ENCODE peak calls at places on chromosomes 2 and 18, in four cellular contexts. One of them, this sample, is unnamed.

GRCh38 chr2:19865151-19865550 is 36.6 kb downstream of the TTC32 start:
- DNase-seq in mesenteric fat pad: no peak
- DNase-seq in A549: no peak
- DNase-seq in NCI-H1105: no peak
- DNase-seq in this sample: no peak

GRCh38 chr18:76378526-76379215 is 116.4 kb downstream of the ZNF516 start:
- DNase-seq in mesenteric fat pad: peak; percentile 75
- DNase-seq in A549: no peak
- DNase-seq in NCI-H1105: no peak
- DNase-seq in this sample: no peak

GRCh38 chr2:232525796-232526195 is at the start of gene CHRND:
- DNase-seq in mesenteric fat pad: no peak
- DNase-seq in A549: no peak
- DNase-seq in NCI-H1105: no peak
- DNase-seq in this sample: no peak

GRCh38 chr2:16212321-16212720 is 272.0 kb downstream of the MYCN start:
- DNase-seq in mesenteric fat pad: no peak
- DNase-seq in A549: no peak
- DNase-seq in NCI-H1105: no peak
- DNase-seq in this sample: no peak

GRCh38 chr18:48766025-48766424 is 184.7 kb downstream of the SMAD7 start:
- DNase-seq in mesenteric fat pad: no peak
- DNase-seq in A549: no peak
- DNase-seq in NCI-H1105: no peak
- DNase-seq in this sample: no peak

GRCh38 chr2:121689356-121689755 is 40.1 kb upstream of the CLASP1 start:
- DNase-seq in mesenteric fat pad: no peak
- DNase-seq in A549: peak; percentile 57
- DNase-seq in NCI-H1105: no peak
- DNase-seq in this sample: no peak

GRCh38 chr2:121529439-121530209 is 1.1 kb upstream of the RNU4ATAC start:
- DNase-seq in mesenteric fat pad: no peak
- DNase-seq in A549: no peak
- DNase-seq in NCI-H1105: peak; percentile 62
- DNase-seq in this sample: no peak

GRCh38 chr18:68445668-68446426 is 269.1 kb downstream of the TMX3 start:
- DNase-seq in mesenteric fat pad: no peak
- DNase-seq in A549: no peak
- DNase-seq in NCI-H1105: no peak
- DNase-seq in this sample: no peak

GRCh38 chr2:219286436-219287115 is 7.4 kb downstream of the DNAJB2 start:
- DNase-seq in mesenteric fat pad: no peak
- DNase-seq in A549: no peak
- DNase-seq in NCI-H1105: no peak
- DNase-seq in this sample: no peak

GRCh38 chr2:216590780-216591179 is 42.4 kb upstream of the IGFBP2 start:
- DNase-seq in mesenteric fat pad: no peak
- DNase-seq in A549: peak; percentile 11
- DNase-seq in NCI-H1105: no peak
- DNase-seq in this sample: no peak

GRCh38 chr2:58913082-58913726 is 672.1 kb upstream of the FANCL start:
- DNase-seq in mesenteric fat pad: no peak
- DNase-seq in A549: no peak
- DNase-seq in NCI-H1105: no peak
- DNase-seq in this sample: no peak

GRCh38 chr18:66533693-66534092 is 70.2 kb downstream of the CDH19 start:
- DNase-seq in mesenteric fat pad: no peak
- DNase-seq in A549: no peak
- DNase-seq in NCI-H1105: peak; percentile 44
- DNase-seq in this sample: no peak

GRCh38 chr2:32805104-32806095 is 141.4 kb upstream of the LTBP1 start:
- DNase-seq in mesenteric fat pad: no peak
- DNase-seq in A549: peak; percentile 59
- DNase-seq in NCI-H1105: no peak
- DNase-seq in this sample: no peak

GRCh38 chr2:144320491-144320890 is 199.4 kb downstream of the ZEB2 start:
- DNase-seq in mesenteric fat pad: no peak
- DNase-seq in A549: no peak
- DNase-seq in NCI-H1105: no peak
- DNase-seq in this sample: peak; percentile 36

GRCh38 chr2:220076734-220077133 is 449.3 kb downstream of the SLC4A3 start:
- DNase-seq in mesenteric fat pad: no peak
- DNase-seq in A549: no peak
- DNase-seq in NCI-H1105: no peak
- DNase-seq in this sample: peak; percentile 16

GRCh38 chr2:107259011-107259410 is 373.0 kb upstream of the ST6GAL2 start:
- DNase-seq in mesenteric fat pad: no peak
- DNase-seq in A549: no peak
- DNase-seq in NCI-H1105: no peak
- DNase-seq in this sample: no peak

GRCh38 chr2:20411361-20411894 is 35.4 kb upstream of the RHOB start:
- DNase-seq in mesenteric fat pad: peak; percentile 89
- DNase-seq in A549: peak; percentile 86
- DNase-seq in NCI-H1105: no peak
- DNase-seq in this sample: peak; percentile 69

GRCh38 chr2:51638811-51639210 is 606.9 kb upstream of the NRXN1 start:
- DNase-seq in mesenteric fat pad: no peak
- DNase-seq in A549: no peak
- DNase-seq in NCI-H1105: no peak
- DNase-seq in this sample: no peak

GRCh38 chr2:196234672-196235071 is 63.3 kb upstream of the STK17B start:
- DNase-seq in mesenteric fat pad: no peak
- DNase-seq in A549: no peak
- DNase-seq in NCI-H1105: no peak
- DNase-seq in this sample: no peak

GRCh38 chr2:39080152-39080551 is 40.7 kb downstream of the SOS1 start:
- DNase-seq in mesenteric fat pad: no peak
- DNase-seq in A549: peak; percentile 23
- DNase-seq in NCI-H1105: no peak
- DNase-seq in this sample: no peak

GRCh38 chr2:29420484-29420883 is 305.3 kb downstream of the CLIP4 start:
- DNase-seq in mesenteric fat pad: no peak
- DNase-seq in A549: no peak
- DNase-seq in NCI-H1105: no peak
- DNase-seq in this sample: no peak

GRCh38 chr2:27711804-27712203 is 48.1 kb downstream of the SLC4A1AP start:
- DNase-seq in mesenteric fat pad: peak; percentile 22
- DNase-seq in A549: no peak
- DNase-seq in NCI-H1105: no peak
- DNase-seq in this sample: no peak

GRCh38 chr2:195535911-195536522 is 121.0 kb upstream of the SLC39A10 start:
- DNase-seq in mesenteric fat pad: no peak
- DNase-seq in A549: no peak
- DNase-seq in NCI-H1105: no peak
- DNase-seq in this sample: no peak

GRCh38 chr18:77131100-77131651 is 1.4 kb downstream of the MBP start:
- DNase-seq in mesenteric fat pad: peak; percentile 89
- DNase-seq in A549: no peak
- DNase-seq in NCI-H1105: no peak
- DNase-seq in this sample: no peak

GRCh38 chr2:128325665-128326181 is 7.1 kb upstream of the HS6ST1 start:
- DNase-seq in mesenteric fat pad: no peak
- DNase-seq in A549: no peak
- DNase-seq in NCI-H1105: no peak
- DNase-seq in this sample: no peak

GRCh38 chr18:8341481-8342230 is 267.6 kb upstream of the RAB12 start:
- DNase-seq in mesenteric fat pad: no peak
- DNase-seq in A549: peak; percentile 97
- DNase-seq in NCI-H1105: no peak
- DNase-seq in this sample: no peak

GRCh38 chr2:36918307-36918706 is 48.0 kb downstream of the STRN start:
- DNase-seq in mesenteric fat pad: no peak
- DNase-seq in A549: no peak
- DNase-seq in NCI-H1105: no peak
- DNase-seq in this sample: no peak